ENCODE peak calls at places on chromosomes 7 and 10, in ten cellular contexts. B is bronchial epithelial cell; N is RWPE1; X is IMR-90; V is adrenal gland; C is activated CD8-positive, alpha-beta T cell treated with anti-CD3 and anti-CD28 coated beads for 36 hours; J is choroid plexus epithelial cell; W is right atrium auricular region; A is Calu3; Q is nephron progenitor cell. M is an unnamed sample.

GRCh38 chr7:87574630-87575029 is 26.1 kb downstream of the ABCB1 start:
- DNase-seq in N (peak; percentile 69), C (peak; percentile 39), X (peak; percentile 86), V (no peak), Q (no peak), J (peak; percentile 46), W (no peak), B (peak; percentile 85), A (no peak), M (no peak)

GRCh38 chr10:23391817-23392216 is 47.1 kb upstream of the OTUD1 start:
- DNase-seq in C (peak; percentile 32), V (no peak), J (no peak), W (no peak), X (no peak), Q (no peak), N (no peak), B (no peak), A (no peak), M (no peak)

GRCh38 chr10:538895-539294 is 150.6 kb downstream of the DIP2C start:
- DNase-seq in B (peak; percentile 34), A (no peak), W (no peak), J (peak; percentile 91), X (peak; percentile 99), C (no peak), N (no peak), Q (no peak), V (no peak), M (no peak)

GRCh38 chr10:117736655-117737054 is 194.1 kb downstream of the EMX2 start:
- DNase-seq in Q (no peak), A (no peak), V (no peak), C (no peak), N (peak; percentile 26), J (no peak), W (no peak), B (no peak), X (no peak), M (no peak)

GRCh38 chr10:79385804-79386531 is 38.7 kb downstream of the PPIF start:
- DNase-seq in Q (no peak), W (peak; percentile 57), N (no peak), X (no peak), B (no peak), V (no peak), A (no peak), J (peak; percentile 3), C (no peak), M (peak; percentile 13)

GRCh38 chr7:86116-86515 is 106.3 kb upstream of the FAM20C start:
- DNase-seq in B (no peak), N (no peak), J (no peak), C (no peak), A (no peak), Q (no peak), W (no peak), X (no peak), V (no peak), M (peak; percentile 31)

GRCh38 chr10:111126981-111127848 is 50.4 kb downstream of the ADRA2A start:
- DNase-seq in V (no peak), X (no peak), C (no peak), N (no peak), A (no peak), W (peak; percentile 55), J (no peak), Q (no peak), B (no peak), M (no peak)

GRCh38 chr10:72275351-72276012 is 1.8 kb downstream of the DDIT4 start:
- DNase-seq in V (peak; percentile 64), A (peak; percentile 45), W (no peak), Q (peak; percentile 39), X (peak; percentile 34), J (peak; percentile 64), C (peak; percentile 44), B (no peak), N (no peak), M (no peak)

GRCh38 chr10:91549296-91549695 is 83.6 kb downstream of the PPP1R3C start:
- DNase-seq in A (no peak), C (no peak), J (no peak), X (no peak), Q (no peak), V (no peak), W (no peak), B (peak; percentile 20), N (peak; percentile 20), M (no peak)

GRCh38 chr10:103666751-103667150 is 173.2 kb downstream of the NEURL1 start:
- DNase-seq in N (no peak), A (no peak), Q (no peak), X (no peak), W (no peak), V (no peak), J (no peak), B (no peak), C (no peak), M (no peak)

GRCh38 chr7:128861957-128862570 is 592 bp upstream of the ATP6V1F start:
- DNase-seq in Q (no peak), W (no peak), B (no peak), V (no peak), X (no peak), J (no peak), N (no peak), A (no peak), C (no peak), M (no peak)

GRCh38 chr10:124545346-124545745 is 83.7 kb downstream of the LHPP start:
- DNase-seq in W (no peak), X (no peak), V (no peak), C (peak; percentile 35), B (no peak), A (no peak), Q (no peak), J (no peak), N (no peak), M (no peak)

GRCh38 chr7:101435461-101436225 is 73.0 kb downstream of the COL26A1 start:
- DNase-seq in V (no peak), C (no peak), N (no peak), X (no peak), A (no peak), B (no peak), W (no peak), Q (peak; percentile 49), J (no peak), M (no peak)
- TF ChIP-seq CTCF in V (no peak), C (no peak), N (no peak), X (no peak), A (no peak), B (no peak), W (no peak), Q (peak; percentile 9), J (no peak), M (peak; percentile 25)

DNA sequence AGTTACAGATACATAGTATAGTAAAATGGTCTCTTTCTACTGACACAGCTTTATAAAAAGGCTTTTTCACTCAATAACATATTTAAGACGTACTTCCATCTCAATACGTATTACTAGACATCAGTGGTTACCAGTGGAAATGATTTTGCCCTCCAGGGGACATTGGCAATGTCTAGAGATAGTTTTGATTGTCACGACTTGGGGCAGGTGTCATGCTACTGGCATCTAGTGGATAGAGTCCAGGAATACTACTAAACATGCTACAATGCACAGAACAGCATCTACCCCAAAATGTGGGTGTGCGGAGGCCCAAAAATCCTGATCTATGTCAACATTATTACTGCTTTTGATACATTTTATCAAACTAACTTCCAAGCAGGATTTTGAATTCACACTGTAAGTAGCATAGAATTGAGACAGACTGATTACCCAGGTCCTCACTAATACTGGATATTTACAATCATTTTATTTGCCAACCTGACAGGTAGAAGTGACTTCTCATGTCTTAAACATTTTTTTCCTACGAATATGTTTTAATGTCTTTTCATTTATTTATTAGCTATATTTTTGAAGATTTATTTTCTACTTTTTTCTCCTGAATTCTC is 53.8 kb downstream of the HGF start:
- DNase-seq in J (peak; percentile 75), N (peak; percentile 14), A (peak; percentile 18), Q (no peak), C (no peak), W (no peak), V (no peak), X (peak; percentile 53), B (peak; percentile 50), M (no peak)
- TF ChIP-seq CTCF in J (peak; percentile 72), N (peak; percentile 76), A (peak; percentile 41), Q (no peak), C (no peak), W (peak; percentile 43), V (peak; percentile 27), X (peak; percentile 48), B (peak; percentile 63), M (no peak)

GRCh38 chr10:69769395-69769989 is 32.2 kb upstream of the COL13A1 start:
- DNase-seq in A (peak; percentile 84), W (peak; percentile 67), N (peak; percentile 82), X (peak; percentile 79), B (peak; percentile 62), J (peak; percentile 93), C (no peak), Q (no peak), V (peak; percentile 84), M (no peak)

GRCh38 chr10:69772933-69773704 is 28.6 kb upstream of the COL13A1 start:
- DNase-seq in Q (no peak), N (no peak), W (no peak), X (no peak), J (no peak), C (no peak), B (no peak), A (no peak), V (no peak), M (no peak)

GRCh38 chr10:69780070-69780469 is 21.6 kb upstream of the COL13A1 start:
- DNase-seq in W (no peak), V (no peak), C (no peak), A (no peak), X (no peak), N (no peak), B (no peak), J (no peak), Q (no peak), M (no peak)

GRCh38 chr10:69774596-69774995 is 27.1 kb upstream of the COL13A1 start:
- DNase-seq in X (no peak), B (no peak), W (no peak), J (no peak), Q (no peak), C (no peak), V (no peak), N (no peak), A (no peak), M (no peak)
- TF ChIP-seq CTCF in X (no peak), B (peak; percentile 7), W (no peak), J (no peak), Q (no peak), C (no peak), V (no peak), N (no peak), A (no peak), M (no peak)

GRCh38 chr7:94008537-94008936 is 4.4 kb upstream of the BET1 start:
- DNase-seq in C (peak; percentile 12), X (peak; percentile 28), W (no peak), B (peak; percentile 56), V (no peak), J (no peak), N (no peak), Q (no peak), A (no peak), M (no peak)

GRCh38 chr7:94015538-94015937 is 11.4 kb upstream of the BET1 start:
- DNase-seq in Q (no peak), C (no peak), N (no peak), A (no peak), W (no peak), J (no peak), X (no peak), V (no peak), B (no peak), M (no peak)

GRCh38 chr7:94011714-94012353 is 7.7 kb upstream of the BET1 start:
- DNase-seq in Q (no peak), X (no peak), C (no peak), N (no peak), V (no peak), W (no peak), J (no peak), B (no peak), A (no peak), M (no peak)

GRCh38 chr7:94012748-94013147 is 8.6 kb upstream of the BET1 start:
- DNase-seq in B (no peak), A (no peak), C (no peak), W (no peak), Q (no peak), N (no peak), X (no peak), V (no peak), J (no peak), M (no peak)
- TF ChIP-seq CTCF in B (no peak), A (no peak), C (no peak), W (no peak), Q (no peak), N (no peak), X (no peak), V (no peak), J (no peak), M (no peak)

M was measured in mesothelial cell of epicardium.